ENCODE peak calls at places on chromosomes 6 and 20, in nine cellular contexts. R is HL-60, D is HCT116, Q is A549, Z is SK-N-SH, B is HepG2, S is Panc1, V is GM12878, O is K562. C is an unnamed sample.
A peak's percentile ranks its signal among the peaks of the same experiment; 100 is the strongest.

GRCh38 chr20:9974324-9974723 is 60.5 kb upstream of the ANKEF1 start:
- DNase-seq in B (no peak), V (no peak), Q (no peak), R (no peak), D (no peak), O (no peak), Z (no peak), S (no peak), C (peak; percentile 65)

GRCh38 chr6:149049230-149049629 is 268.3 kb upstream of the TAB2 start:
- DNase-seq in Z (no peak), D (no peak), Q (no peak), B (no peak), R (no peak), V (no peak), S (no peak), O (no peak), C (no peak)

GRCh38 chr6:14804444-14805210 is 441.2 kb upstream of the JARID2 start:
- DNase-seq in O (no peak), Q (no peak), R (no peak), V (no peak), S (no peak), D (no peak), B (peak; percentile 54), Z (peak; percentile 71), C (no peak)

GRCh38 chr6:12336121-12336971 is 46.2 kb downstream of the EDN1 start:
- DNase-seq in R (no peak), D (no peak), Q (no peak), Z (no peak), O (no peak), V (no peak), S (no peak), B (no peak), C (no peak)

GRCh38 chr20:17985388-17986018 is 16.7 kb downstream of the MGME1 start:
- DNase-seq in Q (no peak), Z (no peak), D (no peak), S (no peak), V (no peak), R (peak; percentile 49), O (no peak), B (peak; percentile 98), C (no peak)

GRCh38 chr6:96947055-96947454 is 22.5 kb downstream of the KLHL32 start:
- DNase-seq in D (no peak), V (peak; percentile 48), O (no peak), Q (no peak), Z (no peak), S (no peak), B (no peak), R (no peak), C (no peak)

GRCh38 chr6:33297956-33298772 is 578 bp downstream of the RGL2 start:
- DNase-seq in B (peak; percentile 80), V (no peak), O (peak; percentile 91), S (no peak), Z (peak; percentile 83), D (peak; percentile 80), Q (peak; percentile 76), R (peak; percentile 86), C (peak; percentile 93)

GRCh38 chr6:108560463-108561308 is at the start of gene FOXO3:
- DNase-seq in B (peak; percentile 72), R (peak; percentile 73), Z (peak; percentile 94), V (no peak), D (peak; percentile 76), Q (peak; percentile 63), S (no peak), O (peak; percentile 85), C (peak; percentile 87)

GRCh38 chr20:32010666-32011065 is 428 bp downstream of the CCM2L start:
- DNase-seq in Q (no peak), V (no peak), O (no peak), D (no peak), S (no peak), B (no peak), R (no peak), Z (no peak), C (peak; percentile 75)
- TF ChIP-seq REST in Q (no peak), V (no peak), O (no peak), D (no peak), S (no peak), B (no peak), R (no peak), Z (no peak), C (no peak)

GRCh38 chr6:158040051-158040803 is 58.6 kb downstream of the SYNJ2 start:
- DNase-seq in R (no peak), O (peak; percentile 89), B (peak; percentile 99), Q (peak; percentile 88), Z (peak; percentile 52), D (peak; percentile 83), S (peak; percentile 82), V (peak; percentile 58), C (no peak)
- TF ChIP-seq REST in R (no peak), O (peak; percentile 8), B (no peak), Q (no peak), Z (peak; percentile 59), D (no peak), S (no peak), V (no peak), C (no peak)

DNA sequence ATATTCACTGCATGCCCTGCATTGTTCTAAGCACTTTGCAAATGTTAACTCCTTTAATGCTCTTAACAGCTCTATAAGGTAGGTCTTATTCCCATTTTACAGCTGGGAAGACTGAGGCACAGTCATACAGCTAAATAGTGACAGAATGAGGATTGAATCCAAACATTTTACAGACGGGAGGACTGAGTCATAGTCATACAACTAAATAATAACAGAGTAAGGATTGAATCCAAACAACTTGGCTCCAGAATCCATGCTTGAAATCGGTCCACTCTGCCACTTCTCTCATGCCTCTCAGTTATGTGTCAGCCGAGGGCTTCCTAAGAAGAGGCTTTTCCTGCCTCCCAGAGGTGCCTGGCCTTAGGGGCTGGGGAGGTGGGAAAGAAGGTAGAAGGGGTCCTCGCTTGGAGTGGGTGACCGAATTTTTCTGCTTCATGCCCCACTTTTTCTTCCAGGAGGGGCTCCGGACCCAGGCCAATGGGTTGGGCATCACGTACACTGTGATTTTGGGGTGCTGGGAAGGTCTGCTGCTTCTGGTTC is 137.4 kb upstream of the RNF24 start:
- DNase-seq in D (no peak), V (no peak), O (no peak), R (no peak), Q (no peak), Z (no peak), S (no peak), B (no peak), C (no peak)
- TF ChIP-seq REST in D (no peak), V (no peak), O (no peak), R (no peak), Q (no peak), Z (no peak), S (no peak), B (no peak), C (no peak)

GRCh38 chr6:94052754-94053153 is 633.4 kb upstream of the EPHA7 start:
- DNase-seq in S (peak; percentile 10), R (no peak), D (no peak), V (no peak), Z (no peak), Q (no peak), O (no peak), B (no peak), C (peak; percentile 34)
- TF ChIP-seq REST in S (no peak), R (no peak), D (no peak), V (no peak), Z (no peak), Q (no peak), O (no peak), B (no peak), C (no peak)

GRCh38 chr6:41702771-41703494 is 32.5 kb downstream of the TFEB start:
- DNase-seq in Q (no peak), S (no peak), R (no peak), D (no peak), Z (no peak), V (no peak), B (no peak), O (no peak), C (no peak)
- TF ChIP-seq REST in Q (no peak), S (no peak), R (no peak), D (no peak), Z (no peak), V (no peak), B (no peak), O (no peak), C (no peak)

DNA sequence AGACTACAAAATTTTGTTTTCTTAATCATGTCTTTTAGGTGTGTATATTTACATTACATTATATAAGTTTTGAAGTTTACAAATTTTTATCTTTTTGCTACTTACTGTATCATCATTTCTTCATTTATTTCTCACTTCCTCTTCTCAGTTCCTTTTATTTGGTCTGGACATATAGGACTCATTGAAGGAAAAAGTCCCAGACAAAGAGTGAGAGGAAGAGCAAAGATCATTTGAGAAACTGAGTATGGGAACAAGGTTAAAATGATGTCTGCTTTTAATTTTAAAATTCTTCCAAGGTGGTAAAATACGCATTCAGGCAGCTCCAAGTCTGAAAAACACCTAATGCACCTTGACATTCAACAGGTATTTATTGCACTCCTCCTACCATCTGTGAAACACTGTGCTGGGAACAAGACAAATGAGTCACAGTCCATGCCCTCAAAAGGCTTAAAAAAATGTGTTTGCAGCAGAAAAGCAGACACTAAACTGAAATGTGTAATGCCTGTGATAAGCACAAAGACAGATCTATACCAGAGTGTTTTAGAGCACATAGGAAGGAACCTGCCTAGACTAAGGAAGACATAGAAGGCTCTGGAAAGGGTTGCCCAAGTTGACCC is 63.2 kb downstream of the PKIB start:
- DNase-seq in Z (no peak), B (no peak), Q (no peak), S (no peak), R (no peak), V (no peak), D (no peak), O (no peak), C (no peak)
- TF ChIP-seq REST in Z (no peak), B (no peak), Q (no peak), S (no peak), R (no peak), V (no peak), D (no peak), O (no peak), C (no peak)

GRCh38 chr20:53774487-53775203 is 181.0 kb upstream of the ZNF217 start:
- DNase-seq in O (no peak), Z (no peak), Q (peak; percentile 87), R (no peak), S (no peak), D (peak; percentile 54), V (no peak), B (no peak), C (no peak)
- TF ChIP-seq REST in O (no peak), Z (no peak), Q (no peak), R (no peak), S (no peak), D (no peak), V (no peak), B (no peak), C (no peak)

DNA sequence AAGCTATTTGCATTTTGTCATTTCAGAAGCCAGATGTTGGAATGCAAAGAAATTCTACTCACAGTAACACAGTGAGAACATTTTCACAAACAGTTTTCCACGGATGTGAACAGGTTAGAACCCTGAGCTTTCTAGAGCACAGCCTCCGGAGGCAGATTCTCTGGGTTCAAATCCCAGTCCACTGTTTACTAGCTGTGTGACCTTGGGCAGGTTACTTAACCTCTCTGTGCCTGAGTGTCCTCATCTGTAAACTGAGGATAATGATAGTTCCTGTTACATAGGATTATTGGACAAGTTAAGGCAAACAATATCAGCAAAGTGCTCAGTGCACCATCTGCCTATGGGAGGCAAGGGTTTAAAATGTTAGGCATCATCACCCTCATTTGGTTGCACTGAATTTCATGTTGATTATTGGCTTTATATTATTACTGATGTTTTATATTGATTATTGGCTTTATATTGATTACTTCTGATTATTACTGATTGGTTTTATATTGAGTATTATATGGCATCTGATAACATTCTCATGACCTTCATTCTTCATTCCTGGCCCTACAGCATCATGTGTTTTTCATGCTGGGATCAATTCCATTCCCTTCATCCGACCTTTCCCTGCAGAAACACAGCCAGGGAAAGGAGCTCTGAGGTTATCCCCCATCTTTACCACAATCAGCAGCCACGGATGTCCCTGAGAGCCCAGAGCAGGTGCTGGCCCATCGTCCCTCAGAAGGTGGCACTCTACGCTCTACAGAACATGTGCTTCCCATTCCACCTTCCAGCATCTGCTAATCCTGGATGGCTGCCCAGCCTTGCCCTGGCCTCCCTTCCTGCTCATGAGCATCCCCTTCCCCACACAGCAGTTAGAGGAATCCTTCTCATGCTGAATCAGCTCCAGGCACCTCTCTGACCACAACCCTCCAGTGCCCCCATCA is 283.1 kb downstream of the PREX1 start:
- DNase-seq in B (no peak), Z (peak; percentile 81), D (no peak), O (no peak), S (no peak), Q (no peak), V (no peak), R (no peak), C (no peak)
- TF ChIP-seq REST in B (no peak), Z (no peak), D (no peak), O (no peak), S (no peak), Q (no peak), V (no peak), R (no peak), C (no peak)

C was measured in GM23338.